ENCODE peak calls at places on chromosomes 16 and 17, in eight cellular contexts. F is AG08395, C is GM04504, M is HL-60, V is substantia nigra, X is cardiac fibroblast, L is activated gamma-delta T cell treated with Interleukin-2 at 50 U/mL for 16 hours, I is neuronal stem cell. T is an unnamed sample.

GRCh38 chr17:17386143-17386800 is 83.1 kb downstream of the NT5M start:
- DNase-seq in F (no peak), C (no peak), M (no peak), V (no peak), X (no peak), L (no peak), I (no peak), T (no peak)

GRCh38 chr16:74737521-74737920 is 36.9 kb upstream of the MLKL start:
- DNase-seq in F (no peak), C (no peak), M (no peak), V (no peak), X (no peak), L (no peak), I (no peak), T (no peak)

GRCh38 chr16:85364323-85365040 is 248.6 kb upstream of the GSE1 start:
- DNase-seq in F (no peak), C (no peak), M (no peak), V (no peak), X (no peak), L (no peak), I (no peak), T (no peak)

GRCh38 chr16:1790611-1791255 is 2.8 kb downstream of the IGFALS start:
- DNase-seq in F (no peak), C (no peak), M (no peak), V (peak), X (no peak), L (no peak), I (no peak), T (no peak)

GRCh38 chr16:72990003-72990521 is 57.9 kb downstream of the ZFHX3 start:
- DNase-seq in F (peak), C (peak), M (no peak), V (no peak), X (peak), L (no peak), I (no peak), T (no peak)

GRCh38 chr17:652310-652709 is 62.3 kb downstream of the VPS53 start:
- DNase-seq in F (no peak), C (no peak), M (no peak), V (peak), X (peak), L (no peak), I (no peak), T (peak)

GRCh38 chr16:27795992-27796614 is 246.2 kb downstream of the KATNIP start:
- DNase-seq in F (peak), C (no peak), M (peak), V (no peak), X (peak), L (no peak), I (peak), T (peak)

GRCh38 chr17:7307686-7308624 is 527 bp downstream of the EIF5A start:
- DNase-seq in F (no peak), C (no peak), M (peak), V (peak), X (peak), L (peak), I (no peak), T (peak)

GRCh38 chr16:56769674-56770073 is 39.7 kb downstream of the NUP93 start:
- DNase-seq in F (no peak), C (no peak), M (no peak), V (no peak), X (no peak), L (no peak), I (no peak), T (no peak)

GRCh38 chr16:66551362-66551761 is 1.0 kb upstream of the CKLF start:
- DNase-seq in F (peak), C (no peak), M (peak), V (no peak), X (no peak), L (peak), I (no peak), T (no peak)

GRCh38 chr16:17404903-17405691 is 65.7 kb downstream of the XYLT1 start:
- DNase-seq in F (peak), C (peak), M (no peak), V (peak), X (peak), L (no peak), I (no peak), T (peak)

GRCh38 chr17:59513934-59514841 is 51.2 kb upstream of the DHX40 start:
- DNase-seq in F (peak), C (no peak), M (no peak), V (peak), X (peak), L (no peak), I (no peak), T (peak)

GRCh38 chr17:17494499-17495447 is 1.4 kb downstream of the RASD1 start:
- DNase-seq in F (peak), C (no peak), M (no peak), V (peak), X (peak), L (no peak), I (peak), T (no peak)

GRCh38 chr16:87735270-87736002 is 30.4 kb downstream of the KLHDC4 start:
- DNase-seq in F (no peak), C (no peak), M (no peak), V (peak), X (no peak), L (no peak), I (no peak), T (no peak)

GRCh38 chr17:73401911-73402310 is 90.1 kb upstream of the CDC42EP4 start:
- DNase-seq in F (no peak), C (no peak), M (no peak), V (peak), X (peak), L (no peak), I (peak), T (no peak)

GRCh38 chr17:5665164-5665563 is 80.9 kb upstream of the NLRP1 start:
- DNase-seq in F (no peak), C (no peak), M (no peak), V (peak), X (no peak), L (no peak), I (no peak), T (no peak)

GRCh38 chr16:70695351-70696070 is 9.7 kb upstream of the MTSS2 start:
- DNase-seq in F (no peak), C (no peak), M (no peak), V (no peak), X (peak), L (no peak), I (no peak), T (no peak)

GRCh38 chr17:78427140-78427539 is 48.7 kb downstream of the PGS1 start:
- DNase-seq in F (no peak), C (no peak), M (no peak), V (no peak), X (no peak), L (no peak), I (no peak), T (no peak)

GRCh38 chr16:2846511-2847310 is 11.3 kb downstream of the PRSS22 start:
- DNase-seq in F (peak), C (peak), M (no peak), V (no peak), X (peak), L (no peak), I (no peak), T (no peak)